ENCODE peak calls at places on chromosomes 7 and 10, in five cellular contexts. N is HCT116, Q is GM12878, B is K562, H is HepG2. J is an unnamed sample.

GRCh38 chr10:27104919-27105318 is 4.6 kb upstream of the ANKRD26 start:
- DNase-seq in N (no peak), Q (no peak), B (no peak), H (no peak), J (no peak)

GRCh38 chr10:35668865-35669650 is 27.0 kb upstream of the FZD8 start:
- DNase-seq in N (no peak), Q (no peak), B (no peak), H (no peak), J (peak; percentile 39)

GRCh38 chr10:98576096-98576495 is 129.4 kb upstream of the HPS1 start:
- DNase-seq in N (no peak), Q (no peak), B (no peak), H (no peak), J (no peak)

GRCh38 chr10:130378556-130379400 is 242.6 kb downstream of the GLRX3 start:
- DNase-seq in N (no peak), Q (no peak), B (peak; percentile 25), H (no peak), J (no peak)

GRCh38 chr7:24836084-24836483 is 78.8 kb upstream of the GSDME start:
- DNase-seq in N (no peak), Q (peak; percentile 76), B (no peak), H (no peak), J (no peak)

GRCh38 chr10:116852246-116852645 is 2.9 kb downstream of the ENO4 start:
- DNase-seq in N (no peak), Q (no peak), B (no peak), H (no peak), J (no peak)

GRCh38 chr7:99504281-99504602 is 220 bp upstream of the ZKSCAN5 start:
- DNase-seq in N (peak; percentile 93), Q (no peak), B (no peak), H (peak; percentile 95), J (peak; percentile 97)

GRCh38 chr7:78558571-78558970 is 760.0 kb downstream of the PHTF2 start:
- DNase-seq in N (no peak), Q (no peak), B (no peak), H (no peak), J (no peak)

GRCh38 chr7:27180431-27181175 is 4.4 kb downstream of the HOXA11 start:
- DNase-seq in N (no peak), Q (no peak), B (no peak), H (no peak), J (no peak)

GRCh38 chr7:74404741-74405140 is 49.0 kb upstream of the GTF2IRD1 start:
- DNase-seq in N (no peak), Q (no peak), B (no peak), H (no peak), J (no peak)

GRCh38 chr10:118800920-118801319 is 46.1 kb upstream of the CACUL1 start:
- DNase-seq in N (no peak), Q (no peak), B (peak; percentile 16), H (peak; percentile 10), J (no peak)

GRCh38 chr7:80583901-80584300 is 54.5 kb upstream of the CD36 start:
- DNase-seq in N (no peak), Q (no peak), B (no peak), H (no peak), J (no peak)

GRCh38 chr10:5659702-5660528 is 6.5 kb downstream of the ASB13 start:
- DNase-seq in N (peak; percentile 8), Q (no peak), B (peak; percentile 42), H (peak; percentile 96), J (no peak)

GRCh38 chr7:112854169-112854568 is 64.0 kb upstream of the TMEM168 start:
- DNase-seq in N (no peak), Q (no peak), B (no peak), H (no peak), J (no peak)

GRCh38 chr7:154910977-154911376 is 91.9 kb downstream of the PAXIP1 start:
- DNase-seq in N (no peak), Q (no peak), B (no peak), H (no peak), J (no peak)

GRCh38 chr7:15167912-15168311 is 265.4 kb upstream of the DGKB start:
- DNase-seq in N (no peak), Q (no peak), B (no peak), H (no peak), J (no peak)

GRCh38 chr10:121841862-121842261 is 86.0 kb downstream of the ATE1 start:
- DNase-seq in N (no peak), Q (no peak), B (no peak), H (no peak), J (no peak)

GRCh38 chr10:70404906-70405824 is 1.2 kb downstream of the EIF4EBP2 start:
- DNase-seq in N (no peak), Q (no peak), B (peak; percentile 80), H (peak; percentile 83), J (no peak)

GRCh38 chr7:137539111-137539715 is 195.7 kb upstream of the PTN start:
- DNase-seq in N (no peak), Q (no peak), B (no peak), H (no peak), J (no peak)

GRCh38 chr10:116836902-116837513 is 12.3 kb upstream of the ENO4 start:
- DNase-seq in N (no peak), Q (no peak), B (peak; percentile 6), H (no peak), J (no peak)

GRCh38 chr7:141915565-141915964 is 634 bp upstream of the OR9A4 start:
- DNase-seq in N (no peak), Q (no peak), B (no peak), H (no peak), J (no peak)

GRCh38 chr7:5173490-5173889 is 16.5 kb upstream of the WIPI2 start:
- DNase-seq in N (no peak), Q (no peak), B (no peak), H (no peak), J (no peak)

GRCh38 chr7:125490167-125490566 is 560.5 kb upstream of the POT1 start:
- DNase-seq in N (no peak), Q (no peak), B (no peak), H (no peak), J (no peak)

GRCh38 chr10:102612964-102613275 is 31.4 kb upstream of the TRIM8 start:
- DNase-seq in N (no peak), Q (no peak), B (no peak), H (no peak), J (no peak)

GRCh38 chr10:117175215-117175900 is 21.9 kb upstream of the KCNK18 start:
- DNase-seq in N (no peak), Q (no peak), B (no peak), H (no peak), J (no peak)

GRCh38 chr7:20327047-20327446 is 3.7 kb upstream of the ITGB8 start:
- DNase-seq in N (no peak), Q (no peak), B (no peak), H (no peak), J (no peak)

GRCh38 chr10:86367339-86367951 is 850 bp upstream of the GRID1 start:
- DNase-seq in N (no peak), Q (no peak), B (no peak), H (no peak), J (no peak)

GRCh38 chr7:51647931-51648351 is 331.3 kb upstream of the COBL start:
- DNase-seq in N (no peak), Q (no peak), B (no peak), H (peak; percentile 49), J (no peak)

GRCh38 chr10:34697366-34698247 is 117.5 kb downstream of the PARD3 start:
- DNase-seq in N (no peak), Q (no peak), B (no peak), H (no peak), J (no peak)

GRCh38 chr10:29877798-29878491 is 181.4 kb downstream of the JCAD start:
- DNase-seq in N (no peak), Q (no peak), B (no peak), H (no peak), J (no peak)

GRCh38 chr10:100007239-100008141 is 2.3 kb downstream of the DNMBP start:
- DNase-seq in N (no peak), Q (no peak), B (no peak), H (no peak), J (no peak)

DNA sequence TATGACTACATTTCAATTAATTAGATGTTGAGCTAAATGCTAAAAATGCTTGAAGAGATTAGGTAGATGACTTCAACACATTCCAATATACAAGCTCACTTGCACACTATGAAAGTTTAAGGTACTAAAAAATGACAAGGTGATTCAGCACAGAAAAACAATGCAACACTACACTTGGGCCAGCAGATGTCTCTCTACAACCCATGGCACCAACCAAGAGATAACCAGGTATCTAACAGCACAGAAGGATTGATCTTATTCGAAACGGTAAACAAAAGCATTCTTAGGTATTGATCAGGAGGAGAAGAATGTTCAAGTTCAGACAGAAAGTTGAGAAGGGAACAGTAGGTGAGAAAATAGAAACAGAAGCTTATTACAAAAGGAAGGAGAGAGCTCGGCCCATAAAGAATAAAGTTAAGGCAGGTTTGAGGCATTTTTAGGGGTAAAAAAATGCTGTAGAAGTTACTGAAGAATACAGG is 248.2 kb upstream of the KLF14 start:
- DNase-seq in N (no peak), Q (no peak), B (peak; percentile 59), H (peak; percentile 56), J (peak; percentile 30)
- TF ChIP-seq ZNF274 in N (no peak), Q (no peak), B (no peak), H (no peak), J (no peak)

GRCh38 chr10:14727389-14727918 is 47.2 kb downstream of the FAM107B start:
- DNase-seq in N (no peak), Q (no peak), B (no peak), H (no peak), J (no peak)
- H3K4me1 ChIP-seq in N (no peaks in the 10 kb centered on the region), Q (no peaks in the 10 kb centered on the region), B (no peaks in the 10 kb centered on the region), H (no peaks in the 10 kb centered on the region), J (no peaks in the 10 kb centered on the region)

GRCh38 chr7:39691821-39692220 is 68.4 kb downstream of the RALA start:
- DNase-seq in N (peak; percentile 13), Q (no peak), B (no peak), H (no peak), J (no peak)
- TF ChIP-seq ZNF274 in N (no peak), Q (no peak), B (no peak), H (no peak), J (no peak)

GRCh38 chr10:101227765-101228681 is 1.2 kb downstream of the LBX1 start:
- DNase-seq in N (no peak), Q (no peak), B (no peak), H (no peak), J (no peak)

GRCh38 chr10:101226888-101227736 is 2.2 kb downstream of the LBX1 start:
- DNase-seq in N (no peak), Q (no peak), B (no peak), H (no peak), J (no peak)

GRCh38 chr10:101225846-101226361 is 3.4 kb downstream of the LBX1 start:
- DNase-seq in N (no peak), Q (no peak), B (no peak), H (no peak), J (no peak)

GRCh38 chr10:101224910-101225823 is 4.1 kb downstream of the LBX1 start:
- DNase-seq in N (no peak), Q (no peak), B (no peak), H (no peak), J (no peak)

DNA sequence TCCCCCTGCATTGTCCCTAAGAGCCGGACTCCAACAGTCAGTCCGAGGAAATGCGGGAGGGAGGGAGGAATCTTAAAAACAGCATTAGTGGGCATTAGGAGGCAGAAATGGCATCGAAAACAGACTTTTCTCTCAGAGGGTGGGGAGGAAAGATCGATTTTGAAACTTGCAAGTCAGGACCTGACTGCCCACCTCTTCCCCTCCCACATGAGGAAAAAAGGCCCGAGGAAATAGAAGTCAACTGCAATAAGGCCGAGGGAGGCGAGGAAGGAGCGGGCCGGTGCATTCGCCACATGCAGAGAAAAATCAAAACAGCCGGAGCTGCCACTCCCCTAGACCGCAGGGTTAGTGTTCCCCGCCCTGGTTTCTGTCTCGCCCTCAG is 2.8 kb downstream of the LBX1 start:
- DNase-seq in N (no peak), Q (no peak), B (no peak), H (no peak), J (no peak)
- H3K4me1 ChIP-seq in N (no peaks in the 10 kb centered on the region), Q (no peaks in the 10 kb centered on the region), B (peaks cover 43% of the 10 kb centered on the region), H (peaks cover 19% of the 10 kb centered on the region), J (peaks cover 10% of the 10 kb centered on the region)